ENCODE peak calls at places on chromosome 10, in four cellular contexts. A, V, X and D are unnamed samples.

GRCh38 chr10:19828278-19829049 is 12.2 kb downstream of the PLXDC2 start:
- DNase-seq in A (no peak), V (no peak), X (no peak), D (no peak)

GRCh38 chr10:88870101-88870500 is 9.9 kb upstream of the STAMBPL1 start:
- DNase-seq in A (no peak), V (no peak), X (no peak), D (no peak)

GRCh38 chr10:32061440-32061839 is 5.2 kb upstream of the KIF5B start:
- DNase-seq in A (no peak), V (no peak), X (no peak), D (no peak)

GRCh38 chr10:79019961-79020491 is 48.7 kb upstream of the ZMIZ1 start:
- DNase-seq in A (no peak), V (no peak), X (no peak), D (peak; percentile 94)

GRCh38 chr10:20855398-20856038 is 41.6 kb downstream of the NEBL start:
- DNase-seq in A (peak; percentile 11), V (no peak), X (no peak), D (peak; percentile 34)

GRCh38 chr10:51832652-51833383 is 133.4 kb upstream of the CSTF2T start:
- DNase-seq in A (no peak), V (no peak), X (peak; percentile 8), D (no peak)

GRCh38 chr10:77430530-77430929 is 207.1 kb downstream of the KCNMA1 start:
- DNase-seq in A (no peak), V (no peak), X (no peak), D (no peak)

GRCh38 chr10:62545667-62546066 is 171.5 kb downstream of the ZNF365 start:
- DNase-seq in A (no peak), V (no peak), X (no peak), D (no peak)

GRCh38 chr10:132036153-132036886 is 29.4 kb upstream of the JAKMIP3 start:
- DNase-seq in A (peak; percentile 85), V (peak; percentile 9), X (no peak), D (no peak)

GRCh38 chr10:132107211-132107946 is 41.6 kb downstream of the JAKMIP3 start:
- DNase-seq in A (no peak), V (no peak), X (no peak), D (no peak)

GRCh38 chr10:21141946-21142345 is 244.8 kb upstream of the NEBL start:
- DNase-seq in A (no peak), V (no peak), X (no peak), D (no peak)

GRCh38 chr10:77428776-77429395 is 208.7 kb downstream of the KCNMA1 start:
- DNase-seq in A (no peak), V (no peak), X (no peak), D (peak; percentile 26)

GRCh38 chr10:123472606-123473005 is 193.5 kb upstream of the GPR26 start:
- DNase-seq in A (peak; percentile 38), V (no peak), X (no peak), D (no peak)

GRCh38 chr10:61639952-61640351 is 22.8 kb upstream of the CABCOCO1 start:
- DNase-seq in A (no peak), V (no peak), X (no peak), D (no peak)

GRCh38 chr10:129929343-129930297 is 34.5 kb downstream of the EBF3 start:
- DNase-seq in A (no peak), V (no peak), X (no peak), D (no peak)

GRCh38 chr10:132984801-132985545 is 42.6 kb upstream of the CFAP46 start:
- DNase-seq in A (no peak), V (no peak), X (no peak), D (no peak)

GRCh38 chr10:22420787-22421517 is 75.7 kb downstream of the SPAG6 start:
- DNase-seq in A (no peak), V (no peak), X (no peak), D (no peak)

GRCh38 chr10:86341361-86341811 is 25.2 kb downstream of the GRID1 start:
- DNase-seq in A (peak; percentile 53), V (no peak), X (no peak), D (no peak)

GRCh38 chr10:43843331-43844101 is 194.8 kb upstream of the ZNF32 start:
- DNase-seq in A (no peak), V (no peak), X (no peak), D (no peak)

GRCh38 chr10:128092454-128092853 is 33.8 kb downstream of the MKI67 start:
- DNase-seq in A (no peak), V (no peak), X (no peak), D (no peak)

GRCh38 chr10:72490951-72491350 is 134.9 kb downstream of the MICU1 start:
- DNase-seq in A (no peak), V (no peak), X (no peak), D (no peak)

GRCh38 chr10:13458107-13458761 is 70.6 kb downstream of the BEND7 start:
- DNase-seq in A (no peak), V (no peak), X (no peak), D (no peak)

GRCh38 chr10:117550042-117550441 is 7.5 kb downstream of the EMX2 start:
- DNase-seq in A (no peak), V (no peak), X (no peak), D (no peak)

GRCh38 chr10:77180104-77180503 is 457.5 kb downstream of the KCNMA1 start:
- DNase-seq in A (no peak), V (no peak), X (no peak), D (no peak)

GRCh38 chr10:12511651-12512050 is 162.3 kb downstream of the CAMK1D start:
- DNase-seq in A (no peak), V (no peak), X (no peak), D (no peak)

GRCh38 chr10:111148025-111148424 is 71.2 kb downstream of the ADRA2A start:
- DNase-seq in A (no peak), V (no peak), X (no peak), D (no peak)

GRCh38 chr10:131561897-131562296 is 250.4 kb upstream of the TCERG1L start:
- DNase-seq in A (no peak), V (no peak), X (no peak), D (no peak)

GRCh38 chr10:15140640-15141039 is 27.9 kb downstream of the NMT2 start:
- DNase-seq in A (peak; percentile 24), V (no peak), X (no peak), D (no peak)

GRCh38 chr10:15136960-15137359 is 31.5 kb downstream of the NMT2 start:
- DNase-seq in A (no peak), V (no peak), X (no peak), D (no peak)

GRCh38 chr10:15144788-15145187 is 23.7 kb downstream of the NMT2 start:
- DNase-seq in A (no peak), V (no peak), X (no peak), D (no peak)

GRCh38 chr10:15137636-15138035 is 30.9 kb downstream of the NMT2 start:
- DNase-seq in A (no peak), V (no peak), X (no peak), D (no peak)

DNA sequence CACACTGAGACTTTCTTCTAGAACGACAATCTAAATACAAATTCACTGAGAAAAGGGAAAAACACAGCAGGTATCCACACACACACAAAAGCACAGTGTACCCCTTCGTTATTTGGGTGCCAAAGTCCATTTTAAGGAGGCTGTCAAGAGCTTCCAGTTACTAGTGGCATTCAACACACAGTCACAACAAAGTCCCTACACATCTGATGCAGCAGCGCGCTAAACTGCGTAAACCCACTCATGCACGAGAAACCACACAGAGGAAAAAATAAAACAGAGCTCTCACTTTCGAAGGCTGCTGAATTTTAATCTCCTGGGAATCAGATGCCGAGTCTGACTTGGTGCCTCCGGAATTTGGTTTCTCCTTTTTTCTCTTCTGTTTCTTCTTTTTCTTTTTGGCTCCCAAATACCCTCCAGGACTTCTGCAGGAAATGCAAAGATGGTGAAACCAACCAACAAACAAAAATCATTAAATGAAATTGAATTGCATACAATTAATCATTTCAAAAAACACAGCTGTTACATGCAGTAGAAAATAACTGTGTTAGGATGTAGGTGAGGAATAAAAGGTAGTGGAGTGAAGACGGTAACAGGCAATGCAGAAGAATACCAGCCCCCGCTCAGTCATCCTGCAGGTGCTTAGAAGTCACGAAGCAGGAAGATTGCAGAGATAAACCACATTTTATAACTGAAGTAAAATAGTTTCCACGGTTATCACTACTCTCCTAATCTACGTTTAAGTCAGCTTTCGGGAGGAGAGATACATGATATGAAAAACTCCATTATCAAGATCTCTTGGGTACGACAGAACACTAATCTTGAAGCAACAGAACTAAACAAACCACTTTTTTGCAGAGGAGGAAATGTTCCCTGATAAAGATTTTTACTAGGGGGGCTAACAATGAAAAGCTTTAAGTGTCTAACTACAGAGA is 27.1 kb downstream of the NMT2 start:
- DNase-seq in A (no peak), V (no peak), X (peak; percentile 85), D (no peak)
- TF ChIP-seq NRF1 in A (no peak), V (no peak), X (no peak), D (no peak)

GRCh38 chr10:34413214-34413613 is 401.9 kb downstream of the PARD3 start:
- DNase-seq in A (no peak), V (no peak), X (no peak), D (no peak)

GRCh38 chr10:34405611-34406462 is 409.3 kb downstream of the PARD3 start:
- DNase-seq in A (no peak), V (no peak), X (no peak), D (no peak)

GRCh38 chr10:34406463-34407138 is 408.5 kb downstream of the PARD3 start:
- DNase-seq in A (no peak), V (no peak), X (no peak), D (no peak)

GRCh38 chr10:34403512-34403911 is 411.6 kb downstream of the PARD3 start:
- DNase-seq in A (no peak), V (no peak), X (no peak), D (no peak)

DNA sequence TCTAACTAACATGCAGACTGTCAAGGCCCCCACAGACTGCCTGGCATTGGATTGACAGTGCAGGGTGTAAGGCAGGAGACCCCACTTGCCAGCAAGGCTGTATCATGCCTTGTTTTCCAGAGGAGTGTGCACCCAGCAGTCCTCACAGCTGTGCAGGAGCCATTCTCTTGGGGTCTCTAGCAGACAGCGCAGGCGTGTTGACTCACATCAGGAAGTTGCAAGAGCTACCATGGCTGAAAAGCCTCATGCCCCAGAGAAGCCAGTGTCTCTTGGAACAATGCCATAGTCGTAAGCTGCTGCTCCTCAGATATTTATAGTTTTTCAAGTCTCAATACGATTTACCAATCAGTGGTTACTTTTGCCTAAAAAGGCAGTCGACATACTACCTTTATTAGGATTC is 407.9 kb downstream of the PARD3 start:
- DNase-seq in A (peak; percentile 5), V (no peak), X (no peak), D (no peak)
- TF ChIP-seq NRF1 in A (no peak), V (no peak), X (no peak), D (no peak)

DNA sequence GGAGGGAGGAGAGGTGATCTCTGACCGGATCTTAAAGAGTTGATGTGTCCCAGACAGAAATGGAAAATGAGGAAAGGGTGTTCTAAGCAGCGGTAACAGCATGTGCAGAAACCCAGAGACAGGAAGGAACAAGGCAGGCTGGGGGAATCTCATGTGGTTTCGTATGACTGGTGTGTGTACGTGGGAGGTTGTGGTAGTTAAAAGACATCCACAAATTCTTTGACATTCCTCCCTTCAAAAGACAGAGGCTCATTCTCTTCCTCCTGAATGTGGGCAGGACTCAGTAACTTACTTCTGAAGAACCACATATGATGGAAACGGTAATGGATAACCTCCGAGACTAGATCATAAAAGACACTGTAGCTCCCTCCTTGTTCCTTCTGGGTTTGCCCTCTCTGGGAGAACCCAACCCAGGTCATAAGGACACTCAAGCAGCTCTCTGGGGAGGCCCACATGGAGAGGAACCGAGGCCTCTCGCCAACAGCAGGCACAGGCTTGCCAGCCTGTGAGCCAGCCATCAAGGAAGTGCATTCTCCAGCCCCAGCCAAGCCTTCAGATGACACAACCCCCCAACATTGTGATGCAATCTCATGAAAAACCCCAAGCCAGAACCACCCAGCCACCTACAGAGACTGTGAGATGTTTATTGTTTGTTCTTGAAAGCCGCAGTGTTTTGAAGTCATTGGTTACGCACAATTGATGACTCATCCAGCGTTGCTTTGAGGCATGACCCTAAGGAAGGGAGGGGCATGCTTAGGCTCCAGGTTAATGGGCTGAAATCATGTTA is 116.0 kb downstream of the SLIT1 start:
- DNase-seq in A (no peak), V (no peak), X (no peak), D (peak; percentile 41)
- TF ChIP-seq NRF1 in A (no peak), V (no peak), X (no peak), D (peak; percentile 25)

GRCh38 chr10:49518982-49519578 is 19.8 kb downstream of the ERCC6 start:
- DNase-seq in A (peak; percentile 67), V (no peak), X (no peak), D (peak; percentile 81)
- TF ChIP-seq NRF1 in A (no peak), V (no peak), X (no peak), D (no peak)